ENCODE peak calls at places on chromosomes 13 and 19, in ten cellular contexts. S is cardiac fibroblast, X is germinal center, V is substantia nigra, E is immature natural killer cell, F is AG04450, M is A172, A is cardiac septum, B is NCI-H2081, Q is GM12892. N is an unnamed sample.

GRCh38 chr13:30802501-30802900 is 67.2 kb downstream of the ALOX5AP start:
- DNase-seq in S (no peak), X (no peak), V (no peak), E (no peak), F (no peak), M (no peak), A (no peak), B (no peak), Q (no peak), N (no peak)

GRCh38 chr19:11948646-11949045 is 16.2 kb upstream of the ZNF763 start:
- DNase-seq in S (peak; percentile 3), X (no peak), V (no peak), E (no peak), F (no peak), M (no peak), A (no peak), B (no peak), Q (no peak), N (no peak)

GRCh38 chr19:49327878-49328544 is 3.0 kb upstream of the SLC6A16 start:
- DNase-seq in S (peak; percentile 54), X (peak; percentile 48), V (no peak), E (no peak), F (no peak), M (no peak), A (no peak), B (no peak), Q (no peak), N (no peak)

GRCh38 chr19:3464797-3465235 is 15.5 kb downstream of the SMIM24 start:
- DNase-seq in S (no peak), X (no peak), V (no peak), E (no peak), F (no peak), M (no peak), A (no peak), B (no peak), Q (no peak), N (no peak)

GRCh38 chr13:94595006-94595942 is 678 bp downstream of the TGDS start:
- DNase-seq in S (peak; percentile 42), X (peak; percentile 11), V (peak; percentile 49), E (no peak), F (no peak), M (peak; percentile 27), A (no peak), B (no peak), Q (peak; percentile 17), N (no peak)

GRCh38 chr13:94054159-94054558 is 425.3 kb downstream of the DCT start:
- DNase-seq in S (no peak), X (no peak), V (no peak), E (peak; percentile 2), F (no peak), M (no peak), A (no peak), B (no peak), Q (no peak), N (no peak)

GRCh38 chr19:1455002-1455335 is 5.0 kb downstream of the APC2 start:
- DNase-seq in S (no peak), X (no peak), V (no peak), E (no peak), F (no peak), M (no peak), A (no peak), B (no peak), Q (no peak), N (no peak)

GRCh38 chr13:29947839-29948238 is 97.4 kb upstream of the UBL3 start:
- DNase-seq in S (no peak), X (no peak), V (no peak), E (no peak), F (no peak), M (no peak), A (no peak), B (no peak), Q (no peak), N (no peak)

GRCh38 chr19:38304866-38305429 is 897 bp downstream of the C19orf33 start:
- DNase-seq in S (no peak), X (no peak), V (no peak), E (no peak), F (no peak), M (peak; percentile 98), A (no peak), B (peak; percentile 70), Q (no peak), N (no peak)

GRCh38 chr13:39506559-39507390 is 96.2 kb downstream of the LHFPL6 start:
- DNase-seq in S (peak; percentile 47), X (no peak), V (no peak), E (no peak), F (peak; percentile 57), M (no peak), A (no peak), B (no peak), Q (no peak), N (no peak)